ENCODE peak calls at places on chromosome 10, in ten cellular contexts. M is ascending aorta, D is tibial artery, I is fibroblast of pulmonary artery, G is ovary, X is GM12865, U is esophagus muscularis mucosa, B is endodermal cell, O is pancreas, K is left ventricle myocardium inferior. Y is an unnamed sample.

GRCh38 chr10:21494221-21495001 is 31.1 kb downstream of the SKIDA1 start:
- DNase-seq in M (no peak), D (peak), I (no peak), G (peak), X (peak), U (no peak), B (peak), O (no peak), K (peak), Y (peak)

GRCh38 chr10:98270026-98270740 is 2.2 kb upstream of the LOXL4 start:
- DNase-seq in M (peak), D (no peak), I (peak), G (no peak), X (no peak), U (no peak), B (peak), O (no peak), K (no peak), Y (peak)

GRCh38 chr10:74244097-74244685 is 93.2 kb downstream of the ADK start:
- DNase-seq in M (no peak), D (no peak), I (peak), G (no peak), X (peak), U (no peak), B (no peak), O (no peak), K (no peak), Y (peak)

GRCh38 chr10:122875843-122876492 is 3.4 kb downstream of the FAM24B start:
- DNase-seq in M (no peak), D (no peak), I (no peak), G (no peak), X (no peak), U (no peak), B (peak), O (no peak), K (no peak), Y (no peak)

GRCh38 chr10:71608863-71609768 is 110.5 kb downstream of the C10orf105 start:
- DNase-seq in M (peak), D (peak), I (peak), G (peak), X (peak), U (no peak), B (peak), O (peak), K (peak), Y (peak)

GRCh38 chr10:48800283-48800675 is 115.6 kb downstream of the WDFY4 start:
- DNase-seq in M (no peak), D (no peak), I (no peak), G (no peak), X (peak), U (peak), B (no peak), O (no peak), K (no peak), Y (no peak)

GRCh38 chr10:49353026-49353894 is 42.6 kb downstream of the DRGX start:
- DNase-seq in M (no peak), D (no peak), I (no peak), G (no peak), X (no peak), U (peak), B (no peak), O (no peak), K (no peak), Y (no peak)

GRCh38 chr10:51683031-51683830 is 16.2 kb downstream of the CSTF2T start:
- DNase-seq in M (no peak), D (no peak), I (peak), G (no peak), X (no peak), U (no peak), B (no peak), O (no peak), K (no peak), Y (peak)

GRCh38 chr10:12130237-12130872 is 878 bp downstream of the SEC61A2 start:
- DNase-seq in M (peak), D (no peak), I (peak), G (no peak), X (peak), U (no peak), B (peak), O (peak), K (no peak), Y (peak)

GRCh38 chr10:79081353-79082034 is 12.7 kb downstream of the ZMIZ1 start:
- DNase-seq in M (no peak), D (no peak), I (peak), G (no peak), X (no peak), U (no peak), B (no peak), O (no peak), K (peak), Y (peak)

GRCh38 chr10:70268376-70268775 is 15.4 kb downstream of the NPFFR1 start:
- DNase-seq in M (no peak), D (no peak), I (no peak), G (no peak), X (no peak), U (no peak), B (no peak), O (no peak), K (no peak), Y (no peak)

GRCh38 chr10:47336387-47337134 is 11.6 kb upstream of the RBP3 start:
- DNase-seq in M (peak), D (peak), I (no peak), G (no peak), X (no peak), U (no peak), B (no peak), O (no peak), K (no peak), Y (no peak)

GRCh38 chr10:104218751-104219150 is 13.4 kb downstream of the CFAP43 start:
- DNase-seq in M (no peak), D (no peak), I (no peak), G (no peak), X (peak), U (no peak), B (no peak), O (no peak), K (no peak), Y (no peak)

GRCh38 chr10:77111611-77112550 is 525.7 kb downstream of the KCNMA1 start:
- DNase-seq in M (no peak), D (no peak), I (peak), G (no peak), X (peak), U (peak), B (peak), O (no peak), K (no peak), Y (peak)

GRCh38 chr10:85791846-85792532 is 574.6 kb downstream of the GRID1 start:
- DNase-seq in M (no peak), D (no peak), I (peak), G (no peak), X (peak), U (no peak), B (peak), O (no peak), K (no peak), Y (no peak)

GRCh38 chr10:88705951-88706350 is at the start of gene LIPK:
- DNase-seq in M (no peak), D (no peak), I (no peak), G (no peak), X (no peak), U (no peak), B (no peak), O (no peak), K (no peak), Y (no peak)

GRCh38 chr10:7696545-7696944 is 6.6 kb upstream of the ITIH2 start:
- DNase-seq in M (peak), D (peak), I (peak), G (no peak), X (no peak), U (no peak), B (no peak), O (peak), K (peak), Y (no peak)

GRCh38 chr10:100890696-100891271 is 22.0 kb upstream of the SLF2 start:
- DNase-seq in M (peak), D (no peak), I (peak), G (no peak), X (no peak), U (peak), B (peak), O (no peak), K (no peak), Y (peak)

GRCh38 chr10:116470768-116471415 is 43.2 kb downstream of the PNLIPRP3 start:
- DNase-seq in M (no peak), D (no peak), I (no peak), G (no peak), X (no peak), U (no peak), B (peak), O (peak), K (no peak), Y (no peak)

GRCh38 chr10:48306870-48307531 is 524 bp downstream of the MAPK8 start:
- DNase-seq in M (peak), D (peak), I (peak), G (peak), X (peak), U (no peak), B (no peak), O (no peak), K (peak), Y (peak)

GRCh38 chr10:77532068-77532467 is 105.5 kb downstream of the KCNMA1 start:
- DNase-seq in M (no peak), D (peak), I (peak), G (no peak), X (peak), U (no peak), B (no peak), O (no peak), K (no peak), Y (peak)

GRCh38 chr10:69696073-69696731 is 66.2 kb downstream of the FAM241B start:
- DNase-seq in M (no peak), D (no peak), I (peak), G (peak), X (no peak), U (no peak), B (peak), O (peak), K (peak), Y (peak)

GRCh38 chr10:5291501-5292195 is 73.1 kb upstream of the UCN3 start:
- DNase-seq in M (peak), D (peak), I (peak), G (no peak), X (peak), U (peak), B (no peak), O (no peak), K (peak), Y (peak)

GRCh38 chr10:75508239-75508813 is 76.9 kb downstream of the LRMDA start:
- DNase-seq in M (no peak), D (no peak), I (peak), G (no peak), X (no peak), U (peak), B (no peak), O (no peak), K (no peak), Y (peak)

DNA sequence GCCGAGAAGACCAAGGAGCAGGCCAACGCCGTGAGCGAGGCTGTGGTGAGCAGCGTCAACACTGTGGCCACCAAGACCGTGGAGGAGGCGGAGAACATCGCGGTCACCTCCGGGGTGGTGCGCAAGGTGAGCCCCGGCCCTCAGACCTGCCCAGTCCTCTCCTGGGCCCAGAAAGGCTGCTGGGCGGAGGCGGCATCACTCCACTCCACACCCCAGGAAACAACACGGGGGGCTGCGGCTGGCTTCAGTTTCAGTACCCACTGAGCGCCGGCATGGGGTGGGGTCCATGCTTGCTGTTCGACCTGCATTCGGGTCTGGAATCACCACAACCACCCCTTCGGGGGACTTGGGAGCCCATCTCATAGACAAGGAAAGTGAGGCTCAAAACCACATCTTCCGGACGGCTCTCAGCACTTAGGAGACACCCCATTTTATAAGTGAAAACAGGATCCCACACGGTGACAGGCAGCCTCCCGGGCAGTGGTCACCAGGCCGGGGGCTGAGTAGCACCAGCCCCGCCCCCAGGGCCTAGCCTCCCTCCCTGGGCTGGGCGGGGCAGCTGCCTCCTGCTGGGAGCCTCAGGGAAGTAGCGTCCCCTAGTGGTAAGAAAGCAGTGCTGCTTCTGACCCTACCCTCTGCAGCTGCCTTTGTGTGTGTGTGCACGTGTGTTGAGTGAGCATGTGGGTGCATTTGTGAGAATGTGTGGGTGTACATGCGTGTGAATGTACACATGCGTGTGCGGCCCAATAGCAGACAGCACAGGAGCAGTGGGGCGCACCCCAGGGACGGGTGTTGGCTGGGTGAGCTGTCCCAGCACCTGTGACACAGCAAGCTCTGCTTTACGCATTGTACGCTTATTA is 1.8 kb downstream of the SNCG start:
- DNase-seq in M (peak), D (peak), I (peak), G (peak), X (peak), U (no peak), B (peak), O (no peak), K (peak), Y (peak)
- H3K4me3 ChIP-seq in M (peak), D (peak), I (no peak), G (no peak), X (no peak), U (peak), B (no peak), O (no peak), K (peak), Y (no peak)

GRCh38 chr10:36725581-36726520 is 399.5 kb upstream of the ANKRD30A start:
- DNase-seq in M (no peak), D (no peak), I (peak), G (no peak), X (no peak), U (no peak), B (peak), O (peak), K (no peak), Y (peak)
- TF ChIP-seq CTCF in M (no peak), D (no peak), I (peak), G (no peak), X (no peak), U (no peak), B (peak), O (no peak), K (peak), Y (no peak)

DNA sequence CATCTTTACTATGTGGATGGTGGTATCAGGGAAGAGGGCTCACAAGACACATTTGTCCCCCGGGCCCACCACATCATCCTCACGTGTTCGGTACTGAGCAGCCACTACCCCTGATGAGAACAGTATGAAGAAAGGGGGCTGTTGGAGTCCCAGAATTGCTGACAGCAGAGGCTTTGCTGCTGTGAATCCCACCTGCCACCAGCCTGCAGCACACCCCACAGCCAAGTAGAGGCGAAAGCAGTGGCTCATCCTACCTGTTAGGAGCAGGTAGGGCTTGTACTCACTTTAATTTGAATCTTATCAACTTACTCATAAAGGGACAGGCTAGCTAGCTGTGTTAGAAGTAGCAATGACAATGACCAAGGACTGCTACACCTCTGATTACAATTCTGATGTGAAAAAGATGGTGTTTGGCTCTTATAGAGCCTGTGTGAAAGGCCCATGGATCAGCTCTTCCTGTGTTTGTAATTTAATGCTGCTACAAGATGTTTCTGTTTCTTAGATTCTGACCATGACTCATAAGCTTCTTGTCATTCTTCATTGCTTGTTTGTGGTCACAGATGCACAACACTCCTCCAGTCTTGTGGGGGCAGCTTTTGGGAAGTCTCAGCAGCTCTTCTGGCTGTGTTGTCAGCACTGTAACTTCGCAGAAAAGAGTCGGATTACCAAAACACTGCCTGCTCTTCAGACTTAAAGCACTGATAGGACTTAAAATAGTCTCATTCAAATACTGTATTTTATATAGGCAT is 9.1 kb upstream of the CSGALNACT2 start:
- DNase-seq in M (no peak), D (no peak), I (peak), G (peak), X (peak), U (peak), B (peak), O (no peak), K (no peak), Y (peak)
- H3K4me3 ChIP-seq in M (no peak), D (no peak), I (no peak), G (no peak), X (no peak), U (no peak), B (no peak), O (no peak), K (no peak), Y (no peak)

DNA sequence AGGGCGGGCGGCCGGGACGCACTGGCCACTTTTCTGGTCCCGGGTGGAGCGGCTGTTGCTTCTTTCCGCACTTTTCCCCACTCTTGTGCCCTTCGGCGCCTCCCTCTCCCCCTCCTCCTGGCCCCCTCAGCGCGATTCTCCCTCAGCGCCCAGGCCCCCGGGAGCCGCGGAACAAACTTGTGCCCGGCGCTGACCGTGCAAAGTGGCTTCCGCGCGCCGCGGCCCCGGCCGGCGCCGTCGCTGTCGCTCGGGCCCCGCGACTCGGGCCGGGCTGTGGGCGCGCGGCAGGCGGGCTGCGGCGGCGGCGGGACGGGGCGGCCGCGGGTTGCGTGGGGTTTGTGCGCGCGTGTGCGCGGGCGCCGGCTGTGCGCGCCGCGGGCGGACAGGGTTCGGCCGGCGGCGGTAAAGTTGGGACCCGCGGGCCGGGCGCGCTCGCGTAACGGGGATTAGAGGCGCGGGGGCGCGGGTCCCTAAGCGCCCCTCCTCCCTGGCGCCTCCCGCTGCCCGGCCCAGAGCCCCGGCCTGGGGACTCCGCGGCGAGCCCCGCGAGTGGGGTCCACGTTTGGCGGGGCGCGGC is 674 bp downstream of the ZEB1 start:
- DNase-seq in M (peak), D (no peak), I (no peak), G (no peak), X (peak), U (no peak), B (no peak), O (no peak), K (no peak), Y (no peak)
- TF ChIP-seq CTCF in M (no peak), D (no peak), I (no peak), G (no peak), X (no peak), U (no peak), B (no peak), O (no peak), K (no peak), Y (no peak)

GRCh38 chr10:111126981-111127848 is 50.4 kb downstream of the ADRA2A start:
- DNase-seq in M (no peak), D (no peak), I (no peak), G (no peak), X (no peak), U (no peak), B (peak), O (no peak), K (no peak), Y (no peak)

GRCh38 chr10:111126073-111126472 is 49.2 kb downstream of the ADRA2A start:
- DNase-seq in M (no peak), D (no peak), I (no peak), G (no peak), X (no peak), U (no peak), B (no peak), O (no peak), K (no peak), Y (no peak)

GRCh38 chr10:111129348-111129747 is 52.5 kb downstream of the ADRA2A start:
- DNase-seq in M (no peak), D (no peak), I (no peak), G (no peak), X (no peak), U (peak), B (peak), O (no peak), K (no peak), Y (no peak)

GRCh38 chr10:111130471-111130870 is 53.6 kb downstream of the ADRA2A start:
- DNase-seq in M (no peak), D (no peak), I (no peak), G (no peak), X (no peak), U (peak), B (peak), O (no peak), K (no peak), Y (no peak)

GRCh38 chr10:111128331-111129167 is 51.7 kb downstream of the ADRA2A start:
- DNase-seq in M (no peak), D (no peak), I (no peak), G (no peak), X (no peak), U (peak), B (peak), O (peak), K (no peak), Y (no peak)
- H3K4me3 ChIP-seq in M (no peak), D (no peak), I (no peak), G (no peak), X (no peak), U (no peak), B (no peak), O (no peak), K (no peak), Y (no peak)

GRCh38 chr10:114110174-114110972 is 63.6 kb downstream of the CCDC186 start:
- DNase-seq in M (no peak), D (no peak), I (no peak), G (no peak), X (no peak), U (no peak), B (peak), O (no peak), K (no peak), Y (peak)
- TF ChIP-seq CTCF in M (no peak), D (no peak), I (peak), G (no peak), X (peak), U (no peak), B (peak), O (no peak), K (peak), Y (peak)

GRCh38 chr10:58755688-58756087 is 243.0 kb downstream of the BICC1 start:
- DNase-seq in M (no peak), D (no peak), I (peak), G (no peak), X (peak), U (no peak), B (no peak), O (no peak), K (no peak), Y (peak)
- H3K4me3 ChIP-seq in M (peak), D (peak), I (peak), G (peak), X (peak), U (peak), B (no peak), O (no peak), K (peak), Y (peak)

GRCh38 chr10:119725550-119726290 is at the start of gene INPP5F:
- DNase-seq in M (peak), D (peak), I (peak), G (peak), X (peak), U (peak), B (peak), O (peak), K (peak), Y (peak)
- TF ChIP-seq CTCF in M (peak), D (peak), I (no peak), G (peak), X (peak), U (peak), B (peak), O (no peak), K (peak), Y (no peak)

GRCh38 chr10:124106241-124106905 is 13.0 kb upstream of the CHST15 start:
- DNase-seq in M (peak), D (peak), I (peak), G (peak), X (peak), U (peak), B (no peak), O (peak), K (no peak), Y (peak)
- H3K4me3 ChIP-seq in M (no peak), D (no peak), I (no peak), G (peak), X (no peak), U (peak), B (no peak), O (no peak), K (no peak), Y (no peak)

GRCh38 chr10:93745411-93746065 is 12.2 kb upstream of the LGI1 start:
- DNase-seq in M (no peak), D (no peak), I (peak), G (no peak), X (peak), U (no peak), B (peak), O (no peak), K (no peak), Y (peak)
- TF ChIP-seq CTCF in M (no peak), D (no peak), I (peak), G (no peak), X (peak), U (no peak), B (peak), O (no peak), K (no peak), Y (peak)